ENCODE peak calls at places on chromosome 19, in nine cellular contexts. One of them, this sample, is unnamed.
A peak's percentile ranks its signal among the peaks of the same experiment; 100 is the strongest.

GRCh38 chr19:43675269-43675879 is 5.4 kb upstream of the PLAUR start:
- DNase-seq in Peyer's patch: no peak
- DNase-seq in uterus: no peak
- DNase-seq in right lobe of liver: no peak
- DNase-seq in tibial nerve: no peak
- DNase-seq in prostate gland: peak; percentile 71
- DNase-seq in thyroid gland: no peak
- DNase-seq in adrenal gland: no peak
- DNase-seq in breast epithelium: peak; percentile 68
- DNase-seq in this sample: no peak

GRCh38 chr19:43759515-43759914 is 4.8 kb upstream of the SMG9 start:
- DNase-seq in Peyer's patch: no peak
- DNase-seq in uterus: no peak
- DNase-seq in right lobe of liver: no peak
- DNase-seq in tibial nerve: no peak
- DNase-seq in prostate gland: no peak
- DNase-seq in thyroid gland: no peak
- DNase-seq in adrenal gland: no peak
- DNase-seq in breast epithelium: no peak
- DNase-seq in this sample: no peak

GRCh38 chr19:7247160-7247559 is 47.1 kb downstream of the INSR start:
- DNase-seq in Peyer's patch: no peak
- DNase-seq in uterus: no peak
- DNase-seq in right lobe of liver: no peak
- DNase-seq in tibial nerve: no peak
- DNase-seq in prostate gland: no peak
- DNase-seq in thyroid gland: peak; percentile 18
- DNase-seq in adrenal gland: no peak
- DNase-seq in breast epithelium: no peak
- DNase-seq in this sample: no peak

GRCh38 chr19:47778954-47779351 is 450 bp downstream of the SELENOW start:
- DNase-seq in Peyer's patch: no peak
- DNase-seq in uterus: peak; percentile 60
- DNase-seq in right lobe of liver: peak; percentile 55
- DNase-seq in tibial nerve: no peak
- DNase-seq in prostate gland: peak; percentile 46
- DNase-seq in thyroid gland: peak; percentile 59
- DNase-seq in adrenal gland: peak; percentile 45
- DNase-seq in breast epithelium: no peak
- DNase-seq in this sample: peak; percentile 85

GRCh38 chr19:6374179-6374709 is 1.5 kb downstream of the PSPN start:
- DNase-seq in Peyer's patch: no peak
- DNase-seq in uterus: peak; percentile 39
- DNase-seq in right lobe of liver: peak; percentile 59
- DNase-seq in tibial nerve: no peak
- DNase-seq in prostate gland: no peak
- DNase-seq in thyroid gland: no peak
- DNase-seq in adrenal gland: peak; percentile 47
- DNase-seq in breast epithelium: no peak
- DNase-seq in this sample: peak; percentile 77

GRCh38 chr19:11339254-11340098 is at the start of gene RAB3D:
- DNase-seq in Peyer's patch: peak; percentile 84
- DNase-seq in uterus: peak; percentile 94
- DNase-seq in right lobe of liver: peak; percentile 87
- DNase-seq in tibial nerve: peak; percentile 85
- DNase-seq in prostate gland: peak; percentile 93
- DNase-seq in thyroid gland: peak; percentile 95
- DNase-seq in adrenal gland: peak; percentile 92
- DNase-seq in breast epithelium: peak; percentile 91
- DNase-seq in this sample: peak; percentile 98

GRCh38 chr19:39403331-39404312 is 3.0 kb upstream of the ZFP36 start:
- DNase-seq in Peyer's patch: peak; percentile 98
- DNase-seq in uterus: peak; percentile 100
- DNase-seq in right lobe of liver: peak; percentile 90
- DNase-seq in tibial nerve: peak; percentile 99
- DNase-seq in prostate gland: peak; percentile 99
- DNase-seq in thyroid gland: peak; percentile 99
- DNase-seq in adrenal gland: peak; percentile 99
- DNase-seq in breast epithelium: peak; percentile 99
- DNase-seq in this sample: peak; percentile 100

GRCh38 chr19:4197625-4198466 is 15.4 kb downstream of the ANKRD24 start:
- DNase-seq in Peyer's patch: no peak
- DNase-seq in uterus: no peak
- DNase-seq in right lobe of liver: no peak
- DNase-seq in tibial nerve: no peak
- DNase-seq in prostate gland: no peak
- DNase-seq in thyroid gland: no peak
- DNase-seq in adrenal gland: no peak
- DNase-seq in breast epithelium: no peak
- DNase-seq in this sample: no peak

GRCh38 chr19:29396925-29397324 is 128.9 kb upstream of the VSTM2B start:
- DNase-seq in Peyer's patch: no peak
- DNase-seq in uterus: no peak
- DNase-seq in right lobe of liver: no peak
- DNase-seq in tibial nerve: no peak
- DNase-seq in prostate gland: no peak
- DNase-seq in thyroid gland: no peak
- DNase-seq in adrenal gland: no peak
- DNase-seq in breast epithelium: no peak
- DNase-seq in this sample: no peak

GRCh38 chr19:49890349-49891311 is 6.1 kb downstream of the IL4I1 start:
- DNase-seq in Peyer's patch: peak; percentile 71
- DNase-seq in uterus: no peak
- DNase-seq in right lobe of liver: peak; percentile 50
- DNase-seq in tibial nerve: no peak
- DNase-seq in prostate gland: no peak
- DNase-seq in thyroid gland: peak; percentile 33
- DNase-seq in adrenal gland: no peak
- DNase-seq in breast epithelium: no peak
- DNase-seq in this sample: no peak

GRCh38 chr19:16880884-16881554 is 7.8 kb upstream of the F2RL3 start:
- DNase-seq in Peyer's patch: no peak
- DNase-seq in uterus: no peak
- DNase-seq in right lobe of liver: no peak
- DNase-seq in tibial nerve: no peak
- DNase-seq in prostate gland: no peak
- DNase-seq in thyroid gland: no peak
- DNase-seq in adrenal gland: no peak
- DNase-seq in breast epithelium: no peak
- DNase-seq in this sample: no peak

GRCh38 chr19:35549174-35549788 is 3.9 kb downstream of the TMEM147 start:
- DNase-seq in Peyer's patch: peak; percentile 36
- DNase-seq in uterus: peak; percentile 35
- DNase-seq in right lobe of liver: peak; percentile 63
- DNase-seq in tibial nerve: no peak
- DNase-seq in prostate gland: peak; percentile 66
- DNase-seq in thyroid gland: peak; percentile 79
- DNase-seq in adrenal gland: peak; percentile 67
- DNase-seq in breast epithelium: no peak
- DNase-seq in this sample: no peak

GRCh38 chr19:2047449-2048103 is 3.5 kb downstream of the MKNK2 start:
- DNase-seq in Peyer's patch: no peak
- DNase-seq in uterus: no peak
- DNase-seq in right lobe of liver: peak; percentile 83
- DNase-seq in tibial nerve: no peak
- DNase-seq in prostate gland: no peak
- DNase-seq in thyroid gland: peak; percentile 67
- DNase-seq in adrenal gland: peak; percentile 86
- DNase-seq in breast epithelium: no peak
- DNase-seq in this sample: peak; percentile 86

GRCh38 chr19:9500796-9501195 is 2.4 kb upstream of the ZNF560 start:
- DNase-seq in Peyer's patch: no peak
- DNase-seq in uterus: no peak
- DNase-seq in right lobe of liver: no peak
- DNase-seq in tibial nerve: no peak
- DNase-seq in prostate gland: no peak
- DNase-seq in thyroid gland: no peak
- DNase-seq in adrenal gland: no peak
- DNase-seq in breast epithelium: no peak
- DNase-seq in this sample: no peak

GRCh38 chr19:33815410-33816340 is 19.0 kb downstream of the KCTD15 start:
- DNase-seq in Peyer's patch: no peak
- DNase-seq in uterus: no peak
- DNase-seq in right lobe of liver: peak; percentile 25
- DNase-seq in tibial nerve: no peak
- DNase-seq in prostate gland: no peak
- DNase-seq in thyroid gland: no peak
- DNase-seq in adrenal gland: no peak
- DNase-seq in breast epithelium: no peak
- DNase-seq in this sample: peak; percentile 46

GRCh38 chr19:15875075-15875474 is 22.8 kb downstream of the CYP4F2 start:
- DNase-seq in Peyer's patch: no peak
- DNase-seq in uterus: no peak
- DNase-seq in right lobe of liver: no peak
- DNase-seq in tibial nerve: no peak
- DNase-seq in prostate gland: no peak
- DNase-seq in thyroid gland: no peak
- DNase-seq in adrenal gland: no peak
- DNase-seq in breast epithelium: no peak
- DNase-seq in this sample: no peak

GRCh38 chr19:2883686-2884439 is 16.7 kb downstream of the ZNF556 start:
- DNase-seq in Peyer's patch: no peak
- DNase-seq in uterus: no peak
- DNase-seq in right lobe of liver: no peak
- DNase-seq in tibial nerve: no peak
- DNase-seq in prostate gland: no peak
- DNase-seq in thyroid gland: no peak
- DNase-seq in adrenal gland: no peak
- DNase-seq in breast epithelium: no peak
- DNase-seq in this sample: no peak

GRCh38 chr19:8438236-8438635 is 6.5 kb upstream of the HNRNPM start:
- DNase-seq in Peyer's patch: no peak
- DNase-seq in uterus: no peak
- DNase-seq in right lobe of liver: no peak
- DNase-seq in tibial nerve: no peak
- DNase-seq in prostate gland: no peak
- DNase-seq in thyroid gland: no peak
- DNase-seq in adrenal gland: no peak
- DNase-seq in breast epithelium: no peak
- DNase-seq in this sample: no peak

GRCh38 chr19:55301459-55302331 is 17.9 kb downstream of the BRSK1 start:
- DNase-seq in Peyer's patch: peak; percentile 88
- DNase-seq in uterus: peak; percentile 88
- DNase-seq in right lobe of liver: peak; percentile 89
- DNase-seq in tibial nerve: peak; percentile 73
- DNase-seq in prostate gland: peak; percentile 78
- DNase-seq in thyroid gland: peak; percentile 82
- DNase-seq in adrenal gland: peak; percentile 89
- DNase-seq in breast epithelium: peak; percentile 82
- DNase-seq in this sample: peak; percentile 93
- TF ChIP-seq POLR2A in Peyer's patch: no peak
- TF ChIP-seq POLR2A in uterus: peak; percentile 16
- TF ChIP-seq POLR2A in right lobe of liver: no peak
- TF ChIP-seq POLR2A in tibial nerve: no peak
- TF ChIP-seq POLR2A in prostate gland: peak; percentile 13
- TF ChIP-seq POLR2A in thyroid gland: no peak
- TF ChIP-seq POLR2A in adrenal gland: no peak
- TF ChIP-seq POLR2A in breast epithelium: no peak
- TF ChIP-seq POLR2A in this sample: no peak

GRCh38 chr19:18506101-18506534 is 15.8 kb downstream of the ELL start:
- DNase-seq in Peyer's patch: no peak
- DNase-seq in uterus: no peak
- DNase-seq in right lobe of liver: no peak
- DNase-seq in tibial nerve: no peak
- DNase-seq in prostate gland: no peak
- DNase-seq in thyroid gland: no peak
- DNase-seq in adrenal gland: no peak
- DNase-seq in breast epithelium: no peak
- DNase-seq in this sample: no peak

GRCh38 chr19:18504886-18505610 is 16.8 kb downstream of the ELL start:
- DNase-seq in Peyer's patch: no peak
- DNase-seq in uterus: no peak
- DNase-seq in right lobe of liver: no peak
- DNase-seq in tibial nerve: no peak
- DNase-seq in prostate gland: no peak
- DNase-seq in thyroid gland: no peak
- DNase-seq in adrenal gland: no peak
- DNase-seq in breast epithelium: no peak
- DNase-seq in this sample: no peak

GRCh38 chr19:18507727-18508440 is 14.0 kb downstream of the ELL start:
- DNase-seq in Peyer's patch: no peak
- DNase-seq in uterus: no peak
- DNase-seq in right lobe of liver: peak; percentile 80
- DNase-seq in tibial nerve: no peak
- DNase-seq in prostate gland: no peak
- DNase-seq in thyroid gland: no peak
- DNase-seq in adrenal gland: no peak
- DNase-seq in breast epithelium: no peak
- DNase-seq in this sample: peak; percentile 83

GRCh38 chr19:18507021-18507726 is 14.7 kb downstream of the ELL start:
- DNase-seq in Peyer's patch: no peak
- DNase-seq in uterus: no peak
- DNase-seq in right lobe of liver: peak; percentile 88
- DNase-seq in tibial nerve: no peak
- DNase-seq in prostate gland: no peak
- DNase-seq in thyroid gland: no peak
- DNase-seq in adrenal gland: no peak
- DNase-seq in breast epithelium: no peak
- DNase-seq in this sample: no peak

GRCh38 chr19:18506545-18506944 is 15.3 kb downstream of the ELL start:
- DNase-seq in Peyer's patch: no peak
- DNase-seq in uterus: no peak
- DNase-seq in right lobe of liver: no peak
- DNase-seq in tibial nerve: no peak
- DNase-seq in prostate gland: no peak
- DNase-seq in thyroid gland: no peak
- DNase-seq in adrenal gland: no peak
- DNase-seq in breast epithelium: no peak
- DNase-seq in this sample: no peak
- H3K27ac ChIP-seq in Peyer's patch: peak overlapping the region; percentile 50
- H3K27ac ChIP-seq in uterus: peak overlapping the region; percentile 33
- H3K27ac ChIP-seq in right lobe of liver: peak overlapping the region; percentile 10
- H3K27ac ChIP-seq in tibial nerve: peak overlapping the region; percentile 70
- H3K27ac ChIP-seq in prostate gland: peak overlapping the region; percentile 7
- H3K27ac ChIP-seq in thyroid gland: peak overlapping the region; percentile 4
- H3K27ac ChIP-seq in adrenal gland: no peak overlapping the region
- H3K27ac ChIP-seq in breast epithelium: peak overlapping the region; percentile 67
- H3K27ac ChIP-seq in this sample: peak overlapping the region; percentile 59

GRCh38 chr19:53782698-53783097 is 41.4 kb downstream of the NLRP12 start:
- DNase-seq in Peyer's patch: no peak
- DNase-seq in uterus: no peak
- DNase-seq in right lobe of liver: no peak
- DNase-seq in tibial nerve: no peak
- DNase-seq in prostate gland: no peak
- DNase-seq in thyroid gland: no peak
- DNase-seq in adrenal gland: no peak
- DNase-seq in breast epithelium: no peak
- DNase-seq in this sample: no peak
- TF ChIP-seq POLR2A in Peyer's patch: no peak
- TF ChIP-seq POLR2A in uterus: no peak
- TF ChIP-seq POLR2A in right lobe of liver: no peak
- TF ChIP-seq POLR2A in tibial nerve: no peak
- TF ChIP-seq POLR2A in prostate gland: no peak
- TF ChIP-seq POLR2A in thyroid gland: no peak
- TF ChIP-seq POLR2A in adrenal gland: no peak
- TF ChIP-seq POLR2A in breast epithelium: no peak
- TF ChIP-seq POLR2A in this sample: no peak

DNA sequence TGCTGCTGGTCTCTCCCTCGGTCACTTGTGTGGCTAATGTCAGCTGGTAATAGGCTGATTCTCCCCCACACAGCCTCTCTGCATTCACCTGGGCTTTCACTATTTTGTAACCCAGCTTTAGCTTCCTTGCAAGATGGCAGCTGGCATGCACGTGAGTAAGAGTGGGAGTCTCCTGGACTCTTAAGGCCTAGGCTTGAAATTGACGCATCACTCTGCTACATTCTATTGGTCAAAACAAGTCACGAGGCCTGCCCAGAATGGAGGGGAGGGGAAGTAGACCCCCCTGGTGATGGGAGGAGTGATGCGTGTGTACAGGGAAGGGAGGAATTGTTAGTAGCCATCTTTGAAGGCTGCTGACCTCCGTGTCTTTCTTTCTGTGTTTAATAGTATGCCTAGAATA is 24.9 kb upstream of the PNMA8B start:
- DNase-seq in Peyer's patch: no peak
- DNase-seq in uterus: no peak
- DNase-seq in right lobe of liver: no peak
- DNase-seq in tibial nerve: no peak
- DNase-seq in prostate gland: no peak
- DNase-seq in thyroid gland: no peak
- DNase-seq in adrenal gland: no peak
- DNase-seq in breast epithelium: no peak
- DNase-seq in this sample: no peak
- H3K27ac ChIP-seq in Peyer's patch: no peak overlapping the region
- H3K27ac ChIP-seq in uterus: no peak overlapping the region
- H3K27ac ChIP-seq in right lobe of liver: no peak overlapping the region
- H3K27ac ChIP-seq in tibial nerve: no peak overlapping the region
- H3K27ac ChIP-seq in prostate gland: no peak overlapping the region
- H3K27ac ChIP-seq in thyroid gland: no peak overlapping the region
- H3K27ac ChIP-seq in adrenal gland: no peak overlapping the region
- H3K27ac ChIP-seq in breast epithelium: no peak overlapping the region
- H3K27ac ChIP-seq in this sample: no peak overlapping the region

This sample was measured in sigmoid colon.